ENCODE peak calls at places on chromosomes 6 and 20, in four cellular contexts. A is type B pancreatic cell, Z is right lobe of liver, K is GM23338. F is an unnamed sample.
A peak's percentile ranks its signal among the peaks of the same experiment; 100 is the strongest.

GRCh38 chr6:152206072-152206818 is 398.8 kb downstream of the ESR1 start:
- DNase-seq in A (no peak), Z (no peak), K (peak; percentile 71), F (no peak)

GRCh38 chr6:101114703-101115102 is 233.6 kb upstream of the ASCC3 start:
- DNase-seq in A (no peak), Z (no peak), K (peak; percentile 49), F (no peak)

GRCh38 chr6:136685540-136686108 is 106.7 kb downstream of the MAP3K5 start:
- DNase-seq in A (no peak), Z (no peak), K (no peak), F (no peak)

GRCh38 chr6:34243901-34244884 is 4.6 kb downstream of the SMIM29 start:
- DNase-seq in A (no peak), Z (peak; percentile 46), K (peak; percentile 71), F (no peak)

GRCh38 chr20:52294106-52294628 is 102.6 kb upstream of the ZFP64 start:
- DNase-seq in A (no peak), Z (no peak), K (no peak), F (no peak)

GRCh38 chr6:36272234-36272633 is 2.4 kb downstream of the PNPLA1 start:
- DNase-seq in A (no peak), Z (no peak), K (no peak), F (no peak)

GRCh38 chr20:44080646-44081267 is 106.2 kb downstream of the JPH2 start:
- DNase-seq in A (no peak), Z (peak; percentile 77), K (peak; percentile 85), F (no peak)

GRCh38 chr6:5482619-5483018 is 221.3 kb downstream of the FARS2 start:
- DNase-seq in A (no peak), Z (no peak), K (no peak), F (no peak)

GRCh38 chr20:3126527-3126859 is 33.2 kb downstream of the FASTKD5 start:
- DNase-seq in A (no peak), Z (no peak), K (no peak), F (no peak)

GRCh38 chr6:137216875-137217553 is 2.2 kb downstream of the IFNGR1 start:
- DNase-seq in A (no peak), Z (no peak), K (no peak), F (no peak)

GRCh38 chr20:54167909-54168872 is 5.6 kb downstream of the CYP24A1 start:
- DNase-seq in A (no peak), Z (no peak), K (no peak), F (peak; percentile 72)

GRCh38 chr6:26030716-26031115 is 56.5 kb upstream of the HFE start:
- DNase-seq in A (no peak), Z (no peak), K (no peak), F (no peak)

GRCh38 chr6:29014729-29015608 is 9.9 kb upstream of the ZNF311 start:
- DNase-seq in A (no peak), Z (no peak), K (peak; percentile 52), F (no peak)

GRCh38 chr6:68778356-68779020 is 143.4 kb downstream of the ADGRB3 start:
- DNase-seq in A (no peak), Z (no peak), K (peak; percentile 82), F (no peak)

GRCh38 chr6:121515615-121516265 is 80.3 kb downstream of the GJA1 start:
- DNase-seq in A (no peak), Z (no peak), K (no peak), F (no peak)

GRCh38 chr20:11271920-11272594 is 598.3 kb upstream of the JAG1 start:
- DNase-seq in A (no peak), Z (no peak), K (no peak), F (no peak)

GRCh38 chr6:126696921-126697693 is 357.2 kb downstream of the CENPW start:
- DNase-seq in A (no peak), Z (peak; percentile 52), K (no peak), F (no peak)

GRCh38 chr6:138387577-138388368 is 10.1 kb downstream of the SMIM28 start:
- DNase-seq in A (no peak), Z (no peak), K (no peak), F (no peak)

GRCh38 chr6:154907293-154907692 is 87.8 kb upstream of the TIAM2 start:
- DNase-seq in A (no peak), Z (no peak), K (no peak), F (no peak)

GRCh38 chr6:25329982-25330381 is 50.8 kb downstream of the CARMIL1 start:
- DNase-seq in A (no peak), Z (no peak), K (no peak), F (no peak)

GRCh38 chr20:48637461-48637860 is 190.3 kb downstream of the PREX1 start:
- DNase-seq in A (no peak), Z (no peak), K (no peak), F (no peak)

GRCh38 chr20:49675368-49676151 is 38.1 kb downstream of the B4GALT5 start:
- DNase-seq in A (no peak), Z (no peak), K (no peak), F (no peak)

GRCh38 chr20:49676581-49677291 is 36.9 kb downstream of the B4GALT5 start:
- DNase-seq in A (no peak), Z (peak; percentile 74), K (no peak), F (no peak)

GRCh38 chr20:49671429-49671828 is 42.2 kb downstream of the B4GALT5 start:
- DNase-seq in A (no peak), Z (no peak), K (no peak), F (no peak)

GRCh38 chr20:49672109-49672681 is 41.5 kb downstream of the B4GALT5 start:
- DNase-seq in A (no peak), Z (no peak), K (no peak), F (no peak)

DNA sequence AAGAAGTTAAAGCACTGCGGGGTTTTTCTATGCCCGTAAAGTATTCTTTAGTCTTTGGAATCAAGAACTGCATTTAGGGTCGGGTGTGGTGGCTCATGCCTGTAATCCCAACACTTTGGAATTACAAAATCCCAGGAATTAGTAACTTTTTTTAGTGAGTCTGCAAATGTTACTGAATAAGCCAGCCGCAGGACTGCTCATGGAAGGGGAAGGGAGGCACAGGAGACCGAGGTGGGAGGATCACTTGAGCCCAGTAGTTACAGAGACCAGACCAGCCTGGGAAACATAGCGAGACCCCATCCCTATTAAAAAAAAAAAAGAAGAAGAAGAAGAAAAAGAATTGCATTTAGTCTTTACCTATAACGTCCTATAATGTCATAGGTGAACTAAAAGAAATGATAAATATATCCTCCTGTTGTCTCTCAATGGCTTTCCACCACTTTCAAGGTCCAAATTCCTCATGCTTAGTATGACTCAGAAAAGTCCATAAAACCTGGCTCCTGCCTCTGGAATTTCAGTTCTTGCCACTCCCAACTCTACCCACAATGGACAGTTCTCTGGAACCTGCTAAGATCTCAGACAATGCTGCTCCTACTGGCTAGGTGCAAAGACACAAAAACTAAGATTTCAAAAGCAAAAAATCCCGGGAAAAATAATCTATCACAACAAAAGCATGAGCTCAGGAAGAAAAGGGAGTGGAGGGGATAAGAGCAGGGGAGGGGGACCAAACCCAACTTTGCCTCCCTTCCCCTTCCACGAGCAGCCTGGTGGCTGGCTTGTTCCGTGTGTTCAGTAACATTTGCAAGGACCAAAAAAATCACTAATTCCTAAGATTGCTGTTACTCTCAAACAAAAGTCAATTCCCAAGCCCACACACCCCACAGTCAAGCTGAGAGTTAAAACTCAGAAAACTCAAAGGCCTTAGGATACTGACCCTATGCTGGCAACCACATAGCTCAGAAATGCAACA is 39.0 kb downstream of the B4GALT5 start:
- DNase-seq in A (no peak), Z (no peak), K (no peak), F (no peak)
- TF ChIP-seq CTCF in A (no peak), Z (peak; percentile 6), K (no peak), F (no peak)

GRCh38 chr6:3291987-3292386 is 33.2 kb downstream of the PSMG4 start:
- DNase-seq in A (no peak), Z (peak; percentile 30), K (no peak), F (no peak)

GRCh38 chr6:3294921-3295871 is 36.4 kb downstream of the PSMG4 start:
- DNase-seq in A (no peak), Z (peak; percentile 61), K (peak; percentile 48), F (no peak)

GRCh38 chr6:3292431-3293197 is 33.9 kb downstream of the PSMG4 start:
- DNase-seq in A (no peak), Z (peak; percentile 34), K (no peak), F (no peak)

GRCh38 chr6:3294396-3294795 is 35.6 kb downstream of the PSMG4 start:
- DNase-seq in A (no peak), Z (peak; percentile 20), K (no peak), F (no peak)

DNA sequence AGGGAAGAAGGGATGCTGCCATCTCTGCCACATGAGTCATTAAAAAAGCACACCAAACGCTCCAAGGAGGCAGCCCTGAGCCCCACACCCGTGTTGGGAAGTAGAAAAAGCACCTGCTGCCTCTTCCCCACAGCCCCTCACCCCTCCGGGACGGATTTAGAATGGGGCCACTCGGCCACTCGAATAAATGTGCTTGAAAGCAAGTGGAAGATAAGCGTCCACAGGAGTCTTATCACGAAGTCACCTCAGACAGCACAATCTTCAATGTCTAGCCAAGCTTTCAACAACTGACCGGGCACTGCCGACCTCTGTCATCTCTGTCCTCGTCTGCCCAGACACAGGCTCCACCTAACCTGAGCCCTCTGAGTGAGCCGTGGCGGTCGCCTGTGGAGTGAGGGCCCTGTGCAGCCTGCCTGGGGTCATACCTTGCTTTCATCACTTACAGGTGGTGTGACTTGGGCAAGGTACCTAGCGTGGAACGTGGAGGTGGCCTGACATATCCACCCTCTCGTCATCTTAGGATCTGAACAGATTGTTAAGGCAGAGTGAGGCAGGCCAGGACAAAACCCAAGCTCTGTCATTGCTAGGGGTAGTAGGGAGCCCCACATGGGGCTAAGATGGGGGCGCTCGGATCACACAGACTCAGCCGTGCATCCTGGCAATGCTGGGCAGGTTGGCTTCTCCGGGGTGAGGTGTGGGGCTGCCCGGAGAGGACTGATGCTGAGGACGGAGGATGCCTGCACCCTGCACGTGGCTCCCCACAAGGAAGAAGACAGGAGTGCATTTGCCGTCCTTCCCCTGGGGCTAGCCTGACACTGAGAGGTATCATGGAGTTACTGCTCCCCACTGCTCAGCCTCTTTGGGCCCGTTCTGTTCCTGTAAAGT is 34.8 kb downstream of the PSMG4 start:
- DNase-seq in A (no peak), Z (peak; percentile 40), K (no peak), F (no peak)
- TF ChIP-seq CTCF in A (no peak), Z (no peak), K (no peak), F (no peak)

GRCh38 chr20:38339993-38340392 is 6.3 kb upstream of the LBP start:
- DNase-seq in A (no peak), Z (no peak), K (no peak), F (no peak)

GRCh38 chr20:38337561-38338140 is 8.6 kb upstream of the LBP start:
- DNase-seq in A (no peak), Z (peak; percentile 79), K (peak; percentile 96), F (no peak)

GRCh38 chr20:38342196-38342595 is 4.1 kb upstream of the LBP start:
- DNase-seq in A (no peak), Z (no peak), K (peak; percentile 80), F (no peak)

GRCh38 chr20:38340693-38341092 is 5.6 kb upstream of the LBP start:
- DNase-seq in A (no peak), Z (no peak), K (no peak), F (no peak)

GRCh38 chr20:38338849-38339520 is 7.3 kb upstream of the LBP start:
- DNase-seq in A (no peak), Z (peak; percentile 69), K (peak; percentile 87), F (no peak)
- TF ChIP-seq CTCF in A (peak; percentile 37), Z (peak; percentile 43), K (peak; percentile 80), F (peak; percentile 36)

GRCh38 chr6:106508836-106509235 is 120.5 kb downstream of the RTN4IP1 start:
- DNase-seq in A (no peak), Z (no peak), K (no peak), F (no peak)

GRCh38 chr6:106510090-106510970 is 119.0 kb downstream of the RTN4IP1 start:
- DNase-seq in A (no peak), Z (peak; percentile 74), K (peak; percentile 71), F (no peak)

GRCh38 chr6:106512048-106512957 is 117.0 kb downstream of the RTN4IP1 start:
- DNase-seq in A (no peak), Z (peak; percentile 92), K (peak; percentile 80), F (no peak)

GRCh38 chr6:106511274-106512047 is 117.8 kb downstream of the RTN4IP1 start:
- DNase-seq in A (no peak), Z (no peak), K (peak; percentile 81), F (no peak)

GRCh38 chr6:106509420-106510089 is 119.7 kb downstream of the RTN4IP1 start:
- DNase-seq in A (no peak), Z (no peak), K (peak; percentile 82), F (no peak)
- TF ChIP-seq CTCF in A (peak; percentile 63), Z (no peak), K (no peak), F (no peak)